ENCODE peak calls at places on chromosomes 5 and 9, in four cellular contexts. S, R, X and C are unnamed samples.

GRCh38 chr5:141866111-141866510 is 12.1 kb downstream of the PCDH1 start:
- DNase-seq in X (no peak), R (no peak), S (no peak), C (no peak)

GRCh38 chr5:80059354-80059980 is 24.3 kb downstream of the THBS4 start:
- DNase-seq in R (no peak), S (no peak), X (no peak), C (no peak)

GRCh38 chr9:133771486-133772482 is 33.6 kb upstream of the SARDH start:
- DNase-seq in S (no peak), R (no peak), X (no peak), C (no peak)

GRCh38 chr5:96936431-96937221 is 746 bp downstream of the LNPEP start:
- DNase-seq in X (peak; percentile 25), S (peak; percentile 23), R (peak; percentile 43), C (peak; percentile 31)

GRCh38 chr9:127927457-127928231 is 2.9 kb downstream of the PIP5KL1 start:
- DNase-seq in X (peak; percentile 91), R (no peak), S (no peak), C (no peak)

GRCh38 chr9:91799113-91799735 is 150.8 kb downstream of the ROR2 start:
- DNase-seq in S (no peak), R (no peak), X (peak; percentile 27), C (no peak)

GRCh38 chr9:89012294-89013042 is 21.2 kb downstream of the S1PR3 start:
- DNase-seq in X (peak; percentile 27), S (no peak), R (no peak), C (no peak)

GRCh38 chr5:119840175-119840574 is 210.8 kb downstream of the FAM170A start:
- DNase-seq in S (no peak), X (no peak), R (no peak), C (no peak)

GRCh38 chr5:176542596-176543427 is 5.6 kb upstream of the RNF44 start:
- DNase-seq in X (peak; percentile 71), R (peak; percentile 32), S (peak; percentile 55), C (peak; percentile 23)

GRCh38 chr5:125034331-125034730 is 287.9 kb upstream of the ZNF608 start:
- DNase-seq in X (no peak), R (no peak), S (no peak), C (no peak)

DNA sequence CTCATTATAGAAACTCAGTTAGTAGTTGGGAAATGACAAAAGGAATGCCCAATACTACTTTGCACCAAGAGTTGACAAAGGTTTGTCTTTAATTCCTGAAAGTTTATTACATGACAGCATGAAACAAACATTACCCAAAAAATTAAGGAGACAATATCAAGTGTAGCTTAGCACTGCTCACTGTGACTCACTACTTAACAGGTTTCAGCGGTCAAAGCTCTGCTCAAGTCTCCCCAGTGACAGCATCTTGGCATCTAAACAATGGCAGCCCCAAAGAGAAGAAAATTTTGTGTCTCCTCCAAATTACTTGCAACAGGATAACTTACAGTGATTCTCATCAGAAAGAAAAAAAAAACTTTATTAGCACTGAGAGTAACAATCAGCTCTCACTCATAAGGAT is 1030.2 kb downstream of the EFNA5 start:
- DNase-seq in S (no peak), X (peak; percentile 4), R (no peak), C (no peak)
- H2BK120ac ChIP-seq in S (no peak overlapping the region), X (no peak overlapping the region), R (no peak overlapping the region), C (no peak overlapping the region)

GRCh38 chr9:126623667-126624452 is 10.1 kb downstream of the LMX1B start:
- DNase-seq in R (no peak), S (no peak), X (peak; percentile 53), C (no peak)
- H3K4me3 ChIP-seq in R (no peak overlapping the region), S (no peak overlapping the region), X (no peak overlapping the region), C (no peak overlapping the region)

GRCh38 chr9:104927912-104928740 is at the start of gene ABCA1:
- DNase-seq in X (peak; percentile 94), S (peak; percentile 86), R (peak; percentile 93), C (peak; percentile 83)
- H2BK120ac ChIP-seq in X (peak within 1 kb of the TSS; percentile 64), S (peak within 1 kb of the TSS; percentile 84), R (peak within 1 kb of the TSS; percentile 93), C (peak within 1 kb of the TSS; percentile 44)

GRCh38 chr5:172886974-172887491 is 53.0 kb downstream of the ERGIC1 start:
- DNase-seq in X (peak; percentile 63), S (no peak), R (peak; percentile 90), C (peak; percentile 88)
- H3K4me3 ChIP-seq in X (no peak overlapping the region), S (no peak overlapping the region), R (no peak overlapping the region), C (no peak overlapping the region)

DNA sequence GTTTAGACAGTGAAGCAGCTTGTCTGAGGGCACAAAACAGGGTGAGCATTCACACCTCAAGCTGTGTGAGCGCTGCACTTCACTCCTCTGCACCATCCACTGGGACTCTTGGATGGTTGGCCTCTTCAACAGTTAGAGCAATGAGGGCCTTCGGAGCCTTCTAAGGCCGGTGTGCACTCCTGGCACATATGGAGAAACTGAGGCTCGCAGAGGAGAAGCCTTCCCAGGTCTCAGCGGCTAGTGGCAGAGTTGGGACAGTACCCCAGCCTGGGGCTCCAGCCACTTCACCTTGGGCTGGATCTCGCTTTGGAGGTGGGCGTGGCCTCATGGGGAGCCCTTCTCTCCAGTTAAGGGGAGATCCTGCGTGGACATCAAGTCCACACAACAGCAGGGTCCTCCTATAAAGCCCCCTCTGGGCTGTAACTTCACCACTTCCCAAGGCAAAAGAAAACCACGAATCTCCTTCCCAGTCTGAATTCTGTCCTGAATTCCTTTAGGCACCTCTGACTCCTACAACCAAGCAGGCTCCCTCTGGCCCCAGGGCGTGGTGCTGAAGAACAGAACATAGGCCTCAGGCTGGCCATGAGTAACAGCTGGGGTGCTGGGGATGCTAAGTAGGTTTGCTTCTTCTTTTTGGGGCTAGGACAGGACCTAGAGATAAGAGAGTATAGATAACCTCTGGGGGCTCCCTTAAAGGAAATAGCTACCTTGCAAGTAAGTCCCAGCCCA is 30.5 kb upstream of the CSF1R start:
- DNase-seq in R (no peak), S (no peak), X (peak; percentile 30), C (peak; percentile 27)
- H2BK120ac ChIP-seq in R (no peak overlapping the region), S (no peak overlapping the region), X (no peak overlapping the region), C (no peak overlapping the region)

GRCh38 chr5:172185096-172185461 is 2.9 kb downstream of the STK10 start:
- DNase-seq in R (no peak), X (no peak), S (no peak), C (no peak)
- H3K4me3 ChIP-seq in R (no peak overlapping the region), X (no peak overlapping the region), S (no peak overlapping the region), C (no peak overlapping the region)

GRCh38 chr9:121648799-121649198 is 2.6 kb upstream of the DAB2IP start:
- DNase-seq in X (no peak), S (no peak), R (no peak), C (no peak)
- H2BK120ac ChIP-seq in X (no peak overlapping the region), S (peak overlapping the region; percentile 69), R (no peak overlapping the region), C (no peak overlapping the region)

DNA sequence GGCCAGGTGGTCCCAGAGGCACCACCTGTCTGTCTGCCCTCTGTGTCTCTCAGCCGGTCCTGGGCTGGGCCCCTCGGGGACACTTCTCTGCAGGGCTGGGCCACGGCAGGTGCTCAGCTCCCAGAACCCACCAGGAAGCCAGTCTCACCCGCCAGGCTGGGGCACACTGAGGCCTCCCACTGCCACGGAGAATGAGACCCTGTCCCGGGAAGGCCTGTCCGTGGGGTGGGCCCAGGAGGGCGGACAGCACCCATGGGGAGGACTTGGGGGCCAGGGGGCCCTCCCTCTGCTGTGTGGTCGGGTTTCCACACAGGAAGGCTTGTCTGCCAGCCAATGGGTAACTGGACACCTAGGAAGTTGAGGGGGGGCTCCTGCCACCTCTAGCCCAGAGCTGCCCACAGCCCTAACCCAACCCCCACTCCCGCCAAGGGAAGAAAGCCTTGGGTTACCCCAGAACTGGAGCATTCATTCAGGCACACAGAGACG is 4.1 kb upstream of the TUBB4B start:
- DNase-seq in S (no peak), X (no peak), R (no peak), C (no peak)
- H3K4me3 ChIP-seq in S (peak overlapping the region; percentile 46), X (no peak overlapping the region), R (no peak overlapping the region), C (no peak overlapping the region)

GRCh38 chr9:34990908-34991832 is 1.6 kb downstream of the DNAJB5 start:
- DNase-seq in S (no peak), R (no peak), X (peak; percentile 41), C (no peak)

GRCh38 chr9:34989946-34990635 is 546 bp downstream of the DNAJB5 start:
- DNase-seq in R (peak; percentile 80), S (peak; percentile 81), X (peak; percentile 95), C (peak; percentile 39)

GRCh38 chr9:34988218-34989055 is 1.1 kb upstream of the DNAJB5 start:
- DNase-seq in X (peak; percentile 53), R (no peak), S (no peak), C (no peak)

GRCh38 chr9:34987160-34988040 is 2.1 kb upstream of the DNAJB5 start:
- DNase-seq in S (no peak), X (no peak), R (no peak), C (no peak)

GRCh38 chr9:34989056-34989945 is at the start of gene DNAJB5:
- DNase-seq in R (peak; percentile 100), X (peak; percentile 100), S (peak; percentile 99), C (peak; percentile 100)
- H2BK120ac ChIP-seq in R (peak within 1 kb of the TSS; percentile 85), X (peak within 1 kb of the TSS; percentile 77), S (no peak within 1 kb of the TSS), C (peak within 1 kb of the TSS; percentile 31)